ENCODE peak calls at places on chromosomes 11 and 22, in four cellular contexts. J is fibroblast of the aortic adventitia, K is Caco-2, U is dorsolateral prefrontal cortex. V is an unnamed sample.

GRCh38 chr11:117121176-117121575 is 22.9 kb upstream of the PAFAH1B2 start:
- DNase-seq in U (no peak), K (no peak), J (peak; percentile 73), V (no peak)

GRCh38 chr22:42347281-42347824 is 76.9 kb upstream of the TCF20 start:
- DNase-seq in U (no peak), J (no peak), K (no peak), V (no peak)

GRCh38 chr22:40484906-40485660 is 114.7 kb downstream of the SGSM3 start:
- DNase-seq in U (no peak), J (peak; percentile 60), K (no peak), V (no peak)

GRCh38 chr22:50699001-50699753 is 26.6 kb downstream of the SHANK3 start:
- DNase-seq in J (no peak), U (no peak), K (no peak), V (no peak)

GRCh38 chr11:123202155-123202714 is 7.2 kb upstream of the CLMP start:
- DNase-seq in K (no peak), J (peak; percentile 44), U (no peak), V (no peak)

GRCh38 chr22:42990131-42990838 is 24.7 kb downstream of the PACSIN2 start:
- DNase-seq in U (no peak), J (peak; percentile 90), K (peak; percentile 47), V (peak; percentile 45)

GRCh38 chr11:9601041-9601875 is 27.8 kb downstream of the WEE1 start:
- DNase-seq in U (no peak), J (peak; percentile 34), K (no peak), V (no peak)

GRCh38 chr22:32617271-32617670 is 142.7 kb downstream of the FBXO7 start:
- DNase-seq in J (peak; percentile 54), U (no peak), K (no peak), V (no peak)

GRCh38 chr11:76649964-76650363 is 20.6 kb downstream of the LRRC32 start:
- DNase-seq in U (no peak), J (peak; percentile 31), K (no peak), V (no peak)

GRCh38 chr11:44608654-44609027 is 43.2 kb downstream of the CD82 start:
- DNase-seq in U (no peak), K (no peak), J (no peak), V (no peak)

GRCh38 chr11:95241673-95242072 is 10.7 kb upstream of the SESN3 start:
- DNase-seq in J (peak; percentile 89), K (no peak), U (no peak), V (no peak)

GRCh38 chr11:131064373-131064991 is 148.2 kb upstream of the SNX19 start:
- DNase-seq in K (peak; percentile 84), U (peak; percentile 59), J (peak; percentile 64), V (peak; percentile 42)

GRCh38 chr22:29861672-29862297 is 21.2 kb upstream of the MTMR3 start:
- DNase-seq in U (no peak), J (no peak), K (no peak), V (no peak)

GRCh38 chr11:12377106-12377823 is at the start of gene PARVA:
- DNase-seq in U (no peak), J (peak; percentile 82), K (peak; percentile 85), V (peak; percentile 50)

GRCh38 chr11:74417860-74418508 is 19.8 kb upstream of the PGM2L1 start:
- DNase-seq in J (no peak), U (no peak), K (peak; percentile 21), V (no peak)

GRCh38 chr22:32532819-32533128 is 58.2 kb downstream of the FBXO7 start:
- DNase-seq in U (no peak), J (no peak), K (no peak), V (no peak)

GRCh38 chr22:31162015-31162765 is 2.2 kb downstream of the RNF185 start:
- DNase-seq in U (no peak), J (peak; percentile 53), K (no peak), V (no peak)

GRCh38 chr22:50271519-50271970 is 1.4 kb upstream of the MAPK11 start:
- DNase-seq in K (peak; percentile 77), J (peak; percentile 36), U (no peak), V (peak; percentile 34)

GRCh38 chr11:130636672-130637463 is 188.4 kb downstream of the ADAMTS15 start:
- DNase-seq in J (peak; percentile 61), U (no peak), K (no peak), V (peak; percentile 60)

GRCh38 chr11:37100008-37100407 is 502.0 kb upstream of the RAG2 start:
- DNase-seq in J (no peak), K (no peak), U (no peak), V (no peak)

GRCh38 chr11:64870176-64870892 is 8.1 kb downstream of the EHD1 start:
- DNase-seq in U (no peak), J (peak; percentile 80), K (peak; percentile 81), V (peak; percentile 74)

GRCh38 chr11:3089236-3090061 is 32.2 kb upstream of the CARS1 start:
- DNase-seq in J (no peak), K (no peak), U (no peak), V (no peak)

GRCh38 chr11:120715239-120715638 is 203.7 kb downstream of the GRIK4 start:
- DNase-seq in K (peak; percentile 32), J (peak; percentile 7), U (no peak), V (peak; percentile 15)

GRCh38 chr11:125072210-125072960 is 9.3 kb downstream of the SLC37A2 start:
- DNase-seq in J (no peak), K (peak; percentile 42), U (no peak), V (peak; percentile 45)

GRCh38 chr22:49582171-49582570 is 245.5 kb downstream of the BRD1 start:
- DNase-seq in U (peak; percentile 51), J (no peak), K (no peak), V (no peak)

GRCh38 chr22:27971926-27972325 is 52.9 kb upstream of the PITPNB start:
- DNase-seq in J (no peak), K (no peak), U (no peak), V (no peak)

GRCh38 chr11:78731008-78731407 is 156.3 kb upstream of the NARS2 start:
- DNase-seq in K (no peak), U (no peak), J (peak; percentile 18), V (peak; percentile 9)

GRCh38 chr11:67505605-67506396 is 638 bp upstream of the PITPNM1 start:
- DNase-seq in U (peak; percentile 69), K (peak; percentile 90), J (peak; percentile 87), V (peak; percentile 80)

GRCh38 chr11:116794851-116795250 is 3.2 kb upstream of the APOA5 start:
- DNase-seq in J (no peak), K (no peak), U (no peak), V (no peak)

GRCh38 chr22:48244388-48245118 is 1482.1 kb downstream of the TBC1D22A start:
- DNase-seq in U (no peak), K (no peak), J (no peak), V (no peak)

GRCh38 chr11:119179342-119179741 is 5.9 kb upstream of the NHERF4 start:
- DNase-seq in J (no peak), U (no peak), K (no peak), V (no peak)

GRCh38 chr11:68321293-68322030 is 9.1 kb downstream of the LRP5 start:
- DNase-seq in K (no peak), J (no peak), U (no peak), V (peak; percentile 56)

GRCh38 chr11:121652982-121653381 is 200.2 kb upstream of the SORL1-AS1 start:
- DNase-seq in K (no peak), U (no peak), J (peak; percentile 57), V (no peak)

GRCh38 chr11:59172345-59173079 is 580 bp downstream of the DTX4 start:
- DNase-seq in J (no peak), K (peak; percentile 77), U (no peak), V (peak; percentile 10)
- H3K4me3 ChIP-seq in J (peak overlapping the region; percentile 75), K (peak overlapping the region; percentile 52), U (peak overlapping the region; percentile 68), V (peak overlapping the region; percentile 80)

DNA sequence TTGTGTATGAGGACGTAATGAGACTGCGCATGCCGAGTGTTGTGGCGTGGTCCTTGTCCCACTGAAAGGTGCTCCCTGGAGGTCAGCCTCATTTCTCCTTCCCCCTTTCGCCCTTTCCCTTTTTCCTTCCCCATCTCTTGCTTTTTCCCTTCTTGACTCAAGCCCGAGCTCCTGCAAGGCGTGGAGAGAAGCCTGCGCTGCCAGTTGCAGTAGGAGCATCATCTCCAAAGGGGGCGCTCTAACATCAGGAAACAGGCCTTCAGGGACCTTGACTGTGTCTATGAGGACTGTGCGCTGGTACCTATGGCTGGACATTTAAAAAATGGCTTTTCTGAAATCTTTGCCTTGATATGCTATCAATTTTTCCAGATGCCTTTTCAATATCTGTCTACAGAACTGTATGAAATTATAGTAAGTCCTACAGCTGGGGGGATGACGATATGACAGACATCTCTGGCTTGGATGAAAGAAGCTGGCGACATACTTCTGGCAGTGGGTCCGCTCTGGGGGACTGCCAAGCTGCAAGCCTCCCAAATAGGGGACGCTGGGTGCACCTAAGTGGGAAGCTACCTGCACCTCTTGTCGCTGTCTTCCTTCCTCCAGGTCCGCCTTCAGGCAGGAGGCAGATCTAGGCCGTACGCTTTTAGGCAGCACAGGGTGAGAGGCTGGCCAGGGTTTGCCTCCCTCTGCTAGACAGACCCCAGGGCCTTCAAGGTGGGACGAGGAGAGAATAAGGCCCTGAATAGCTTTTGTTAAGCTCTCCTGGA is 96.5 kb downstream of the NXPE2 start:
- DNase-seq in K (peak; percentile 81), J (no peak), U (no peak), V (peak; percentile 51)
- H3K4me3 ChIP-seq in K (no peak overlapping the region), J (no peak overlapping the region), U (no peak overlapping the region), V (no peak overlapping the region)

GRCh38 chr11:62853279-62853965 is 14.0 kb upstream of the WDR74 start:
- DNase-seq in J (no peak), U (no peak), K (no peak), V (no peak)
- H3K4me3 ChIP-seq in J (peak overlapping the region; percentile 81), U (no peak overlapping the region), K (peak overlapping the region; percentile 81), V (peak overlapping the region; percentile 86)

GRCh38 chr11:48024635-48025071 is 44.3 kb downstream of the PTPRJ start:
- DNase-seq in K (no peak), U (no peak), J (no peak), V (no peak)
- H3K4me3 ChIP-seq in K (no peak overlapping the region), U (no peak overlapping the region), J (no peak overlapping the region), V (no peak overlapping the region)

DNA sequence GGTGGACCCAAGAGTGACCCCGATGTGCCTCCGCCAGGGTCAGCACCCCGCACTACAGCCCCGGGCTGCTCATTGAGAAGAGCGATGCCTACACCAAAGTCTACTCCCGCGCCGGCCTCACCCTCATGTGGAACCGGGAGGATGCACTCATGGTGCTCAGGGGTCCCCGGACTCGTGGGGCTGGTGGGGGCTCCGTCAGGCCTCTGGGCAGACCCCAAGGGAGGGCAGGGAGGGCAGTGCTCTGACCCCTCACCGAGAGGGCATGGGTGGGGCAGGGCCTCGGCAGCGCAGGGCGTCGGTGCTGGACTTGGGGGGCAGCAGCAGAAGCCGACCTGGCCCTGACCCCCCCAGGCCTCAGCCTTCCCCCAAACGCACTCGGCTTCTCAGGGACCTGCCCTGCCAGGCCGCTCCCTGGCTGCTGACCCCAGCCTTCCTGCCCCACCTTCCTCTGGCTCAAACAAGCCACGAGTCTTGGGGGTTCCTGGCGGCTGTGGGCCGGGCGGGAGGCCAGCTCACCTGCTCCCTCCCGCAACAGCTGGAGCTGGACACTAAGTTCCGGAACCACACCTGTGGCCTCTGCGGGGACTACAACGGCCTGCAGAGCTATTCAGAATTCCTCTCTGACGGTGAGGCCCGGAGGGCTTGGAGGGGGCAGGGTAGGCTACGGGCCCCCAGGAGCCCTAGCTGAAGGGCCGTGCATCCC is 2.9 kb downstream of the MUC2 start:
- DNase-seq in U (no peak), J (no peak), K (no peak), V (no peak)
- H3K4me3 ChIP-seq in U (no peak overlapping the region), J (no peak overlapping the region), K (no peak overlapping the region), V (no peak overlapping the region)

V was measured in HepG2.